ENCODE peak calls at places on chromosomes 16 and 17, in five cellular contexts. U, A, K, L and T are unnamed samples.

GRCh38 chr17:72409405-72410002 is 288.7 kb downstream of the SOX9 start:
- DNase-seq in K (no peak), U (no peak), L (no peak), A (no peak), T (no peak)

GRCh38 chr17:27553019-27553511 is 77.9 kb upstream of the LGALS9 start:
- DNase-seq in U (peak; percentile 52), A (no peak), K (no peak), L (no peak), T (no peak)

GRCh38 chr17:10875411-10875810 is 37.5 kb upstream of the PIRT start:
- DNase-seq in A (no peak), L (no peak), K (no peak), U (no peak), T (no peak)

GRCh38 chr17:48728232-48729231 is at the start of gene HOXB13:
- DNase-seq in U (no peak), L (peak; percentile 60), A (peak; percentile 39), K (no peak), T (peak; percentile 85)

GRCh38 chr17:64441772-64442549 is 7.0 kb upstream of the MILR1 start:
- DNase-seq in U (no peak), L (no peak), A (peak; percentile 54), K (no peak), T (no peak)

GRCh38 chr16:80940069-80940856 is 66.4 kb downstream of the CMC2 start:
- DNase-seq in L (no peak), K (no peak), U (no peak), A (peak; percentile 15), T (no peak)

GRCh38 chr17:52147872-52148271 is 10.6 kb downstream of the CA10 start:
- DNase-seq in K (no peak), U (no peak), L (no peak), A (no peak), T (no peak)

GRCh38 chr17:9028171-9028570 is 6.9 kb downstream of the NTN1 start:
- DNase-seq in A (no peak), L (no peak), U (no peak), K (no peak), T (no peak)

GRCh38 chr16:73794936-73795335 is 501.7 kb upstream of the PSMD7 start:
- DNase-seq in U (no peak), A (no peak), L (no peak), K (no peak), T (no peak)

GRCh38 chr17:37826497-37827115 is 81.7 kb upstream of the HNF1B start:
- DNase-seq in K (no peak), U (no peak), A (no peak), L (no peak), T (no peak)

GRCh38 chr17:76091526-76092285 is 11.9 kb downstream of the EXOC7 start:
- DNase-seq in U (no peak), A (no peak), K (no peak), L (no peak), T (no peak)

GRCh38 chr17:19270347-19270950 is 33.3 kb downstream of the EPN2 start:
- DNase-seq in K (no peak), L (no peak), A (no peak), U (no peak), T (no peak)

GRCh38 chr16:70478912-70479341 is 24.5 kb downstream of the FCSK start:
- DNase-seq in U (no peak), K (no peak), L (no peak), A (no peak), T (no peak)
- TF ChIP-seq POLR2A in U (no peak), K (no peak), L (no peak), A (no peak), T (no peak)

GRCh38 chr16:52611817-52612673 is 65.1 kb upstream of the TOX3 start:
- DNase-seq in A (no peak), U (no peak), L (no peak), K (no peak), T (no peak)
- TF ChIP-seq POLR2A in A (no peak), U (no peak), L (no peak), K (no peak), T (no peak)

GRCh38 chr16:58252716-58253115 is 42.1 kb downstream of the PRSS54 start:
- DNase-seq in U (no peak), L (no peak), A (no peak), K (no peak), T (no peak)

GRCh38 chr16:58249388-58249779 is 45.4 kb downstream of the PRSS54 start:
- DNase-seq in A (no peak), K (no peak), L (no peak), U (no peak), T (no peak)

GRCh38 chr16:58249780-58250478 is 44.9 kb downstream of the PRSS54 start:
- DNase-seq in K (peak; percentile 48), A (peak; percentile 62), U (peak; percentile 51), L (peak; percentile 89), T (peak; percentile 86)
- TF ChIP-seq POLR2A in K (no peak), A (no peak), U (no peak), L (no peak), T (peak; percentile 66)

DNA sequence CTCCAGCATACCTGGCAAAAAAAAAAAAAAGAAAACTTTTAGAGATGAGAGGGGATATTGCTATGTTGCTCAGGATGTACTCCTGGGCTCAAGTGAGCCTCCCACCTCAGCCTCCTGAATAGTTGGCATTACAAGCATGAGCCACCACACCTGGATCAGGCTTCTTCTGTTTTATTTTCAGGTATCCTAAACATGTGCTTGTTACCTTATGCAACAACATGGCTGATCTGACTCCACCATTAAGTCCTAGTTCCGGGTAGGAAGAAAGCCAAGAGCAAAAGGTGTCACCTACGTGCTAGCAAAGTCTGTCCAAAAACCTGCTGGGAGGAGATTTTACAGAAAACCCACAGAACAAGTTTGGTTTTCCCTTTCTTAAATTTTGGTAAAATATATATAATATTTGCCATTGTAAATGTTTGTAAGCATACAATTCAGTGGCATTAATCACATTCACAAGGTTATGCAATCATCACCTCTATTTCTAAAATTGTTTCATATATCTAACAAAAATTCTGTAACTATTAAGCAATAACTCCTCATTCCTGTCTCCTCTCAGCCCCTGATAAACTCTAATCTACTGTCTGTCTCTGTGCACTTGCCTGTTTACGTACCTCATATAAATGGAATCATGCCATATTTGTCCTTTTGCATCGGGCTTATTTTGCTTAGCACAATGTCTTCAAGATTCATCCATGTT is 9.1 kb upstream of the CACNG3 start:
- DNase-seq in U (no peak), A (no peak), L (no peak), K (no peak), T (no peak)
- TF ChIP-seq POLR2A in U (no peak), A (no peak), L (no peak), K (no peak), T (no peak)

GRCh38 chr16:17416461-17417221 is 54.1 kb downstream of the XYLT1 start:
- DNase-seq in K (no peak), U (no peak), L (no peak), A (peak; percentile 38), T (no peak)
- TF ChIP-seq POLR2A in K (no peak), U (no peak), L (no peak), A (no peak), T (no peak)